ENCODE peak calls at places on chromosomes 1 and 21, in four cellular contexts. X is NCI-H1436, O is lower lobe of right lung, H is fibroblast of the aortic adventitia. F is an unnamed sample.

GRCh38 chr1:209808059-209808494 is 2.1 kb upstream of the IRF6 start:
- DNase-seq in H (peak; percentile 93), X (peak; percentile 29), O (peak; percentile 38), F (peak; percentile 79)

GRCh38 chr1:20891091-20891490 is 104.0 kb upstream of the HP1BP3 start:
- DNase-seq in H (no peak), O (no peak), X (no peak), F (no peak)

GRCh38 chr1:117067528-117068370 is 7.6 kb downstream of the TTF2 start:
- DNase-seq in X (peak; percentile 23), H (peak; percentile 81), O (no peak), F (no peak)

GRCh38 chr1:192435704-192436103 is 118.9 kb downstream of the RGS21 start:
- DNase-seq in X (no peak), H (no peak), O (no peak), F (peak; percentile 89)

GRCh38 chr1:56403321-56403720 is 176.0 kb downstream of the PLPP3 start:
- DNase-seq in O (no peak), X (no peak), H (no peak), F (no peak)

GRCh38 chr1:41463516-41463915 is 21.0 kb downstream of the EDN2 start:
- DNase-seq in O (no peak), H (no peak), X (no peak), F (no peak)

GRCh38 chr1:27554293-27554692 is 49.7 kb downstream of the AHDC1 start:
- DNase-seq in X (no peak), H (no peak), O (no peak), F (no peak)

GRCh38 chr1:156122519-156123355 is 8.2 kb downstream of the LMNA start:
- DNase-seq in O (peak; percentile 75), X (no peak), H (peak; percentile 90), F (no peak)

GRCh38 chr1:212297338-212297737 is 12.1 kb downstream of the PPP2R5A start:
- DNase-seq in X (no peak), O (no peak), H (no peak), F (no peak)

GRCh38 chr1:203290261-203291089 is 14.8 kb upstream of the BTG2 start:
- DNase-seq in O (peak; percentile 97), H (peak; percentile 65), X (peak; percentile 98), F (peak; percentile 80)

GRCh38 chr1:39965051-39965450 is 10.1 kb downstream of the MFSD2A start:
- DNase-seq in X (no peak), O (peak; percentile 62), H (no peak), F (no peak)

GRCh38 chr1:114154146-114154962 is 685 bp upstream of the SYT6 start:
- DNase-seq in H (peak; percentile 13), O (peak; percentile 45), X (no peak), F (no peak)

GRCh38 chr1:43052322-43052721 is 93.7 kb upstream of the SLC2A1 start:
- DNase-seq in X (no peak), O (no peak), H (no peak), F (no peak)

GRCh38 chr1:227926896-227927885 is 20.5 kb downstream of the WNT9A start:
- DNase-seq in O (peak; percentile 35), X (no peak), H (no peak), F (no peak)

GRCh38 chr21:39924577-39925308 is 57.5 kb downstream of the PCP4 start:
- DNase-seq in O (no peak), X (no peak), H (no peak), F (no peak)

GRCh38 chr1:10555635-10556429 is 81.1 kb downstream of the PEX14 start:
- DNase-seq in H (no peak), O (no peak), X (peak; percentile 49), F (no peak)

GRCh38 chr1:217770895-217771294 is 139.8 kb downstream of the SPATA17 start:
- DNase-seq in O (no peak), H (no peak), X (no peak), F (no peak)

GRCh38 chr21:16046625-16047340 is 317.0 kb downstream of the USP25 start:
- DNase-seq in H (peak; percentile 2), X (no peak), O (no peak), F (no peak)

GRCh38 chr21:38639782-38640750 is 141.8 kb upstream of the ERG start:
- DNase-seq in O (no peak), H (no peak), X (no peak), F (no peak)

GRCh38 chr1:168767885-168768584 is 39.0 kb upstream of the DPT start:
- DNase-seq in H (peak; percentile 86), O (peak; percentile 39), X (no peak), F (peak; percentile 6)

GRCh38 chr1:209956116-209956515 is 18.1 kb downstream of the SYT14 start:
- DNase-seq in X (no peak), H (no peak), O (no peak), F (no peak)

GRCh38 chr1:66380452-66381212 is 153.3 kb upstream of the SGIP1 start:
- DNase-seq in X (no peak), O (no peak), H (peak; percentile 52), F (no peak)

GRCh38 chr1:1911390-1912041 is 3.5 kb upstream of the CALML6 start:
- DNase-seq in O (no peak), X (no peak), H (no peak), F (no peak)

GRCh38 chr1:39642796-39643195 is 3.4 kb upstream of the HEYL start:
- DNase-seq in X (no peak), H (no peak), O (no peak), F (no peak)

GRCh38 chr1:40411843-40412242 is 38.3 kb downstream of the SMAP2 start:
- DNase-seq in H (no peak), X (no peak), O (no peak), F (no peak)

F was measured in retinal pigment epithelial cell.